ENCODE peak calls at places on chromosomes 2 and 18, in four cellular contexts. C, D, M and B are unnamed samples.
A peak's percentile ranks its signal among the peaks of the same experiment; 100 is the strongest.

GRCh38 chr2:183937220-183937619 is 661.1 kb upstream of the ZNF804A start:
- DNase-seq in C (no peak), D (no peak), M (no peak), B (no peak)

GRCh38 chr2:203352604-203353255 is 24.5 kb downstream of the ABI2 start:
- DNase-seq in C (no peak), D (no peak), M (no peak), B (no peak)

GRCh38 chr2:184030978-184031377 is 567.4 kb upstream of the ZNF804A start:
- DNase-seq in C (no peak), D (no peak), M (no peak), B (no peak)

GRCh38 chr2:85954918-85955420 is 66.2 kb upstream of the ST3GAL5 start:
- DNase-seq in C (no peak), D (no peak), M (no peak), B (no peak)

GRCh38 chr2:174682578-174683391 is 81.5 kb downstream of the CHRNA1 start:
- DNase-seq in C (peak; percentile 59), D (no peak), M (peak; percentile 55), B (no peak)

GRCh38 chr2:1051075-1051474 is 100.4 kb downstream of the SNTG2 start:
- DNase-seq in C (peak; percentile 37), D (no peak), M (no peak), B (no peak)

GRCh38 chr18:31718386-31718785 is 34.0 kb upstream of the B4GALT6 start:
- DNase-seq in C (no peak), D (no peak), M (no peak), B (no peak)

GRCh38 chr2:226893206-226893605 is 57.4 kb downstream of the RHBDD1 start:
- DNase-seq in C (peak; percentile 33), D (no peak), M (no peak), B (no peak)

GRCh38 chr2:225735844-225736243 is 336.3 kb downstream of the NYAP2 start:
- DNase-seq in C (peak; percentile 95), D (no peak), M (peak; percentile 89), B (no peak)

GRCh38 chr2:35298493-35298892 is 1057.1 kb upstream of the CRIM1 start:
- DNase-seq in C (no peak), D (no peak), M (peak; percentile 92), B (no peak)

GRCh38 chr2:240143801-240144648 is 3.6 kb upstream of the OTOS start:
- DNase-seq in C (peak; percentile 22), D (peak; percentile 58), M (peak; percentile 49), B (no peak)

GRCh38 chr2:88599527-88599926 is 27.7 kb downstream of the EIF2AK3 start:
- DNase-seq in C (no peak), D (no peak), M (no peak), B (no peak)

GRCh38 chr2:3098231-3098630 is 279.4 kb downstream of the EIPR1 start:
- DNase-seq in C (no peak), D (no peak), M (no peak), B (no peak)

GRCh38 chr18:55199291-55199963 is 240.2 kb upstream of the CCDC68 start:
- DNase-seq in C (no peak), D (peak; percentile 28), M (no peak), B (no peak)

GRCh38 chr2:223019987-223020717 is 31.8 kb upstream of the KCNE4 start:
- DNase-seq in C (no peak), D (no peak), M (no peak), B (no peak)

GRCh38 chr18:8163287-8163959 is 445.8 kb upstream of the RAB12 start:
- DNase-seq in C (no peak), D (no peak), M (no peak), B (no peak)

GRCh38 chr2:102217032-102217431 is 30.2 kb downstream of the IL1RL2 start:
- DNase-seq in C (no peak), D (no peak), M (no peak), B (no peak)

GRCh38 chr2:152354909-152355308 is 19.9 kb downstream of the FMNL2 start:
- DNase-seq in C (no peak), D (no peak), M (no peak), B (no peak)

GRCh38 chr2:41912766-41913165 is 135.1 kb upstream of the PKDCC start:
- DNase-seq in C (no peak), D (no peak), M (no peak), B (no peak)

GRCh38 chr18:3655254-3655554 is 205.2 kb downstream of the TGIF1 start:
- DNase-seq in C (no peak), D (no peak), M (no peak), B (no peak)

GRCh38 chr2:225600444-225600843 is 200.9 kb downstream of the NYAP2 start:
- DNase-seq in C (peak; percentile 4), D (no peak), M (no peak), B (no peak)

GRCh38 chr2:102271844-102272243 is 39.5 kb upstream of the IL1RL1 start:
- DNase-seq in C (no peak), D (no peak), M (peak; percentile 15), B (no peak)

GRCh38 chr2:20635698-20636584 is 15.0 kb downstream of the HS1BP3 start:
- DNase-seq in C (peak; percentile 71), D (peak; percentile 84), M (peak; percentile 84), B (no peak)

GRCh38 chr2:37838541-37839167 is 86.4 kb upstream of the RMDN2 start:
- DNase-seq in C (no peak), D (no peak), M (no peak), B (no peak)

GRCh38 chr18:65235966-65236634 is 514.7 kb upstream of the CDH7 start:
- DNase-seq in C (no peak), D (no peak), M (no peak), B (no peak)

GRCh38 chr2:238945433-238946150 is 97.7 kb downstream of the TWIST2 start:
- DNase-seq in C (peak; percentile 42), D (peak; percentile 11), M (peak; percentile 65), B (no peak)

GRCh38 chr2:11024687-11025086 is 113.0 kb downstream of the KCNF1 start:
- DNase-seq in C (no peak), D (no peak), M (no peak), B (no peak)

GRCh38 chr18:49753643-49754042 is 59.7 kb downstream of the ACAA2 start:
- DNase-seq in C (no peak), D (no peak), M (no peak), B (no peak)

GRCh38 chr2:120860579-120860922 is 124.9 kb downstream of the GLI2 start:
- DNase-seq in C (no peak), D (no peak), M (no peak), B (no peak)

GRCh38 chr2:23077599-23077998 is 307.4 kb upstream of the KLHL29 start:
- DNase-seq in C (no peak), D (no peak), M (no peak), B (no peak)

GRCh38 chr18:62863629-62864028 is 148.3 kb downstream of the PHLPP1 start:
- DNase-seq in C (peak; percentile 65), D (peak; percentile 4), M (peak; percentile 35), B (no peak)

GRCh38 chr18:59446012-59446411 is 86.9 kb upstream of the LMAN1 start:
- DNase-seq in C (peak; percentile 42), D (no peak), M (no peak), B (no peak)

GRCh38 chr2:191114403-191114886 is 36.3 kb downstream of the STAT4 start:
- DNase-seq in C (peak; percentile 18), D (no peak), M (no peak), B (peak; percentile 55)

GRCh38 chr2:195486987-195487644 is 169.9 kb upstream of the SLC39A10 start:
- DNase-seq in C (peak; percentile 81), D (peak; percentile 89), M (no peak), B (no peak)

GRCh38 chr18:76259012-76259568 is 236.0 kb downstream of the ZNF516 start:
- DNase-seq in C (no peak), D (no peak), M (no peak), B (no peak)

DNA sequence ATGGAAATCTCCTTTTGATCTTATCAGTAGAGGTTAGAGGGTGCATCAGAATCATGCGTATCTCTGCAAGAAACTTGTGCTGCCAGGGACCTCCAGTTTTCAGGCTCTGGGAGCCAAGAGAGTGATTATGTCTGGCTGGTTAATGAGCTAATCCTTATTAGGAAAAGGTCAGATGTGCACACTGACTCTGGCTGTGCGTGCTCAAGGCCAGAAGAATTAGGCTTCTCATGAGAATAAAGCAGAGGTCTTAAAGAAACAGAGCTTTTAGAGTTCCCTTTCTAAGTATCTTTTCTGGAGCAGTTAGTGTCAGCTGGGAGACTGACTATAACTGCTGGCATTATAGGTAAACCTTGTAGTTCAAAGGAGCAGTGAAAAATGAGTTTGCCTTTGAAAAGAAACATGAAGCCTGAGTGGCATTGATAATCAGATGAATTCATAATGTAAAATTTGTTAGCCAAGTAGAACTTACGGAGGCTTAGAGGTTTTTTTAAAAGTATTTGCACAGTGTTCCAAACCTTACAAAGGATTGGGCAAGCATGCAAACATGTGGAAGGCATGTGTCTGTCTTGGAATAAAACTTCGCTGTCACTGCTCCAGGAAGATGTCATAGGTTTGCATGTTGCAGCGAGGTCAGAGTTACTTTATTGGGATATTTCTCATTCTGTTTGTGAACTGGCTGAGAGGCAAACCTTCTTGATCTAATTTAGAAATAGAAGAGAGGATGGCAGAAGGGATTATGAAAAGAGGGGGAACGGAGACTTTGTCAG is 151.7 kb downstream of the ARHGAP28 start:
- DNase-seq in C (peak; percentile 60), D (no peak), M (no peak), B (no peak)
- TF ChIP-seq FOS in C (no peak), D (no peak), M (no peak), B (no peak)

GRCh38 chr18:69635482-69635881 is 234.8 kb downstream of the DOK6 start:
- DNase-seq in C (no peak), D (no peak), M (no peak), B (no peak)

GRCh38 chr18:69631281-69631680 is 230.6 kb downstream of the DOK6 start:
- DNase-seq in C (no peak), D (no peak), M (no peak), B (no peak)

GRCh38 chr18:69638056-69638455 is 237.4 kb downstream of the DOK6 start:
- DNase-seq in C (no peak), D (no peak), M (no peak), B (no peak)

GRCh38 chr18:69636529-69637301 is 236.0 kb downstream of the DOK6 start:
- DNase-seq in C (no peak), D (no peak), M (peak; percentile 2), B (no peak)
- TF ChIP-seq FOS in C (no peak), D (no peak), M (no peak), B (no peak)

GRCh38 chr2:98806266-98806697 is 75.3 kb upstream of the MGAT4A start:
- DNase-seq in C (no peak), D (no peak), M (peak; percentile 69), B (no peak)

GRCh38 chr2:98803747-98804650 is 73.1 kb upstream of the MGAT4A start:
- DNase-seq in C (no peak), D (no peak), M (no peak), B (no peak)

GRCh38 chr2:98804736-98805135 is 73.8 kb upstream of the MGAT4A start:
- DNase-seq in C (no peak), D (no peak), M (no peak), B (no peak)

GRCh38 chr2:98807221-98807620 is 76.3 kb upstream of the MGAT4A start:
- DNase-seq in C (no peak), D (no peak), M (no peak), B (no peak)

GRCh38 chr2:98805412-98806265 is 74.7 kb upstream of the MGAT4A start:
- DNase-seq in C (peak; percentile 8), D (no peak), M (no peak), B (no peak)
- TF ChIP-seq FOS in C (no peak), D (no peak), M (no peak), B (no peak)

DNA sequence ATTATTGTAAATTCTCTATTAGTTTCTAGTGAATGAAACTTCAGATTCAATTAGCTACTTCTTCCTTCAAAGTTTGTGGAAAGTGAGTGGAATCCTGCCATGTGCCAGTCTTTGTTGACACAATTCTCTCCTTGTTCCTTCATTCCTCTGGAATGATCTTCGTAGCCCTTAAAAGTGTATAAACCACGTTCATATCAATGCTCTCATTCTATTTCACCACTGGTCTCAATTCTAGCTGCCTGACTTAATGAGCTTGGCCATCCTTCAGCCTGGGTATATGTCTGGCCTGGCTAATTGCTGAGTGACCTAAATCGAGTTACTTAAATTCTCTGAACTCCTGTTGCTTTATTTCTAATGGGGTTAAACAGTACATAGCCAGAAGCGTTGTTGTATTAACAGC is 43.5 kb downstream of the INSIG2 start:
- DNase-seq in C (no peak), D (no peak), M (no peak), B (no peak)
- TF ChIP-seq FOS in C (no peak), D (no peak), M (no peak), B (no peak)